ENCODE peak calls at places on chromosomes 13 and 19, in five cellular contexts. X is IMR-90, R is A549, A is breast epithelium, E is transverse colon. K is an unnamed sample.

GRCh38 chr19:4224470-4224869 is 4.9 kb upstream of the EBI3 start:
- DNase-seq in X (no peak), R (no peak), A (no peak), E (no peak), K (no peak)

GRCh38 chr19:17972230-17972629 is 5.3 kb downstream of the KCNN1 start:
- DNase-seq in X (no peak), R (no peak), A (no peak), E (no peak), K (no peak)

GRCh38 chr13:51861728-51862300 is at the start of gene CCDC70:
- DNase-seq in X (peak), R (peak), A (no peak), E (no peak), K (no peak)

GRCh38 chr19:38303517-38304351 is at the start of gene C19orf33:
- DNase-seq in X (no peak), R (peak), A (peak), E (peak), K (peak)

GRCh38 chr19:51129716-51130115 is 5.0 kb downstream of the SIGLEC9 start:
- DNase-seq in X (no peak), R (no peak), A (no peak), E (no peak), K (no peak)

GRCh38 chr13:41706189-41706588 is 248.8 kb downstream of the RGCC start:
- DNase-seq in X (no peak), R (no peak), A (no peak), E (no peak), K (no peak)

GRCh38 chr13:107034236-107034635 is 466.3 kb upstream of the ARGLU1 start:
- DNase-seq in X (peak), R (no peak), A (no peak), E (no peak), K (no peak)

GRCh38 chr19:7961930-7962626 is 18.6 kb upstream of the TIMM44 start:
- DNase-seq in X (no peak), R (no peak), A (no peak), E (no peak), K (no peak)

GRCh38 chr19:39937094-39937493 is 2.7 kb upstream of the FCGBP start:
- DNase-seq in X (no peak), R (no peak), A (no peak), E (no peak), K (no peak)

GRCh38 chr19:54955356-54955755 is 8.0 kb upstream of the NLRP7 start:
- DNase-seq in X (no peak), R (no peak), A (no peak), E (no peak), K (no peak)

GRCh38 chr13:110017379-110017778 is 231.0 kb upstream of the IRS2 start:
- DNase-seq in X (peak), R (peak), A (no peak), E (no peak), K (no peak)

GRCh38 chr13:64041296-64041695 is 2625.6 kb upstream of the PCDH20 start:
- DNase-seq in X (no peak), R (no peak), A (no peak), E (no peak), K (no peak)

GRCh38 chr19:12975221-12975756 is 5.9 kb downstream of the DAND5 start:
- DNase-seq in X (no peak), R (no peak), A (no peak), E (no peak), K (no peak)

GRCh38 chr19:38849746-38850230 is at the start of gene HNRNPL:
- DNase-seq in X (no peak), R (no peak), A (peak), E (peak), K (no peak)

GRCh38 chr13:59447846-59448620 is 715.7 kb downstream of the DIAPH3 start:
- DNase-seq in X (peak), R (no peak), A (no peak), E (no peak), K (no peak)

GRCh38 chr13:95298971-95299627 is 2.2 kb downstream of the ABCC4 start:
- DNase-seq in X (peak), R (peak), A (no peak), E (no peak), K (no peak)

GRCh38 chr13:67095621-67096020 is 134.5 kb downstream of the PCDH9 start:
- DNase-seq in X (no peak), R (peak), A (no peak), E (no peak), K (no peak)

GRCh38 chr13:46629811-46630413 is 76.9 kb downstream of the LRCH1 start:
- DNase-seq in X (no peak), R (no peak), A (no peak), E (no peak), K (no peak)

GRCh38 chr19:35689836-35690235 is 14.5 kb upstream of the ZBTB32 start:
- DNase-seq in X (no peak), R (no peak), A (no peak), E (no peak), K (no peak)

GRCh38 chr13:98363326-98363725 is 186.3 kb upstream of the RNF113B start:
- DNase-seq in X (no peak), R (no peak), A (no peak), E (no peak), K (no peak)

GRCh38 chr13:71285700-71286099 is 581.3 kb downstream of the DACH1 start:
- DNase-seq in X (no peak), R (no peak), A (no peak), E (no peak), K (no peak)

GRCh38 chr13:68304287-68304893 is 1074.3 kb upstream of the PCDH9 start:
- DNase-seq in X (no peak), R (peak), A (no peak), E (no peak), K (no peak)

GRCh38 chr19:2536461-2536860 is 60.5 kb downstream of the GADD45B start:
- DNase-seq in X (no peak), R (no peak), A (no peak), E (no peak), K (no peak)

GRCh38 chr13:28337196-28338045 is 157.5 kb downstream of the FLT1 start:
- DNase-seq in X (peak), R (no peak), A (no peak), E (no peak), K (no peak)

GRCh38 chr19:8306235-8307054 is 1.7 kb downstream of the CD320 start:
- DNase-seq in X (no peak), R (no peak), A (peak), E (peak), K (peak)

GRCh38 chr13:114016321-114017027 is 42.6 kb upstream of the C13orf46 start:
- DNase-seq in X (no peak), R (no peak), A (no peak), E (no peak), K (no peak)

GRCh38 chr13:89401209-89401810 is 1730.1 kb downstream of the SLITRK5 start:
- DNase-seq in X (peak), R (peak), A (no peak), E (no peak), K (no peak)

GRCh38 chr19:30739394-30739793 is 367.2 kb downstream of the ZNF536 start:
- DNase-seq in X (no peak), R (no peak), A (no peak), E (no peak), K (no peak)

DNA sequence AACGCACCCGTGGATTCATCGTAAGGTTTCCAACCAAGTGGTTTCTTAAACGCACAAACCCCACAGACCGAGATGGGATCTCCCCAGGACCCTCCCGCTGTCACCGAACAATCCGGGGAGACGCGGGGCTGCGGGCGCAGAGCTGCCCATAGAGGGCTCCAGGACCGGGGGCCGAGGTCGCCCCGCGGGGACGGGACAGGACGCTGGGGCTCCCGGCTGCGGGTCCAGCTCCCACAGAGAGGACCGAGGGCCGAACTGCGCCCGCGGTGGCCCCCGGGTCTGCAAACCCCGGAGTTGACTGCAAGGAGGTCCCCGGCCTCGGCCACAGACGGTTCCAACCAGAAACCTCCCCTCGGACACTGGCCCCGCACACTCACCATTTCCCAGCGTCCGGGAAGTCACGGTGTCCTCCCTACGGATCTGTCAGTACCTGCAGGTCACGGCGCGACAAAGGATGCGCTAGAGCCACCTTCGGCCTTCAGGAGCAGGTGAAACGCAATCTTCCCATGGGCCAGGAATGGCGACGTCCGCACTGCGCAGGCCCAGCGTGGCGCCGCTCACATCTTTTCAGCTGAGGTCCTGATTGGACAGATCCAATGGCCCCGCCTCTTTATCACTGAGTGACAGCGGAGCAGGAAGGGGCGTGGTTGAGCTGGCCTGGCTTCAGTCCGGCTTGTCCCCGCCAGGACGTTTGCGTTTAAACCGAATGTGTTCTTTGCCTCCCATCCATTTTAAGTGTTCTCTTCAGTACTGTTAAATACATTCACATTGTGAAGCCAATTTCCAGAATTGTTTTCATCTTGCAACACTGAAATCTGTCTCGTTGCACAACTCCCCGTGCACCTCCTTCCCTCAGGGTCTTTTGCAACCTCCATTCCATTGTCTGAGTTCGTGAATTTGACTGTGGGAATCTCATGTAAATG is at the start of gene ZNF14:
- DNase-seq in X (peak), R (peak), A (peak), E (peak), K (peak)
- TF ChIP-seq POLR2A in X (no peak), R (peak), A (peak), E (peak), K (peak)

GRCh38 chr19:1129535-1129934 is 25.7 kb downstream of the GPX4 start:
- DNase-seq in X (no peak), R (no peak), A (no peak), E (no peak), K (no peak)
- H3K27ac ChIP-seq in X (no peak), R (no peak), A (peak), E (no peak), K (peak)

DNA sequence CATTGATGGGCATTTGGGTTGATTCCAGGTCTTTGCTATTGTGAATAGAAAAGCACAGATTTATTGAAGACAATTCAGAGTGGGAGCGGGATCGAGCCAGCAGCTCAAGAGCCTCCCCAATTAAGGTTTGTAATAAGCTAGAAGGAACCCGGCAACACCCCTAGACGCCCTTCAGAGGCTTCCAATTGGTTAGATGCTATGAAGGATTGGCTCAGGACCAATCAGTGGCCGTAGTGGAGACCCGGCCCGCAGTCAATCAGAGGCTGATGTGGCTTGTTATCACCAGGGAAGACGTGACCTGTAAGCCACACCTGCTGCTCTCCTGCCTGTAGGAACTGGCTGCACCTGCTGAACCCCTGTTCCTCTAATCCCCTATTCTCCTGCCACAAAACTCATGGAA is 14.6 kb downstream of the SIGLEC11 start:
- DNase-seq in X (no peak), R (no peak), A (peak), E (no peak), K (no peak)
- TF ChIP-seq POLR2A in X (no peak), R (no peak), A (no peak), E (no peak), K (no peak)

GRCh38 chr19:47132522-47132852 is 1.9 kb downstream of the SAE1 start:
- DNase-seq in X (no peak), R (no peak), A (no peak), E (no peak), K (no peak)
- H3K27ac ChIP-seq in X (no peak), R (no peak), A (no peak), E (no peak), K (no peak)

GRCh38 chr13:27270594-27271520 is at the start of gene RASL11A:
- DNase-seq in X (peak), R (peak), A (peak), E (peak), K (peak)
- TF ChIP-seq POLR2A in X (peak), R (peak), A (no peak), E (peak), K (peak)

K was measured in Peyer's patch.